ENCODE peak calls at places on chromosomes 11 and 22, in seven cellular contexts. One of them, this sample, is unnamed.

GRCh38 chr11:1674194-1674878 is 22.7 kb upstream of the KRTAP5-6 start:
- DNase-seq in WTC11: no peak
- DNase-seq in psoas muscle: no peak
- DNase-seq in Calu3: no peak
- DNase-seq in cardiac muscle cell: no peak
- DNase-seq in fibroblast of mammary gland: no peak
- DNase-seq in heart left ventricle: no peak
- DNase-seq in this sample: no peak

GRCh38 chr22:22408731-22409696 is 99.5 kb downstream of the ZNF280B start:
- DNase-seq in WTC11: peak
- DNase-seq in psoas muscle: no peak
- DNase-seq in Calu3: peak
- DNase-seq in cardiac muscle cell: peak
- DNase-seq in fibroblast of mammary gland: peak
- DNase-seq in heart left ventricle: no peak
- DNase-seq in this sample: no peak

GRCh38 chr11:59201376-59201775 is 11.4 kb downstream of the MPEG1 start:
- DNase-seq in WTC11: peak
- DNase-seq in psoas muscle: no peak
- DNase-seq in Calu3: no peak
- DNase-seq in cardiac muscle cell: no peak
- DNase-seq in fibroblast of mammary gland: no peak
- DNase-seq in heart left ventricle: no peak
- DNase-seq in this sample: no peak

GRCh38 chr11:32072872-32073661 is 17.8 kb upstream of the RCN1 start:
- DNase-seq in WTC11: peak
- DNase-seq in psoas muscle: no peak
- DNase-seq in Calu3: no peak
- DNase-seq in cardiac muscle cell: no peak
- DNase-seq in fibroblast of mammary gland: peak
- DNase-seq in heart left ventricle: no peak
- DNase-seq in this sample: no peak

GRCh38 chr11:8760896-8761295 is 78.3 kb downstream of the RPL27A start:
- DNase-seq in WTC11: no peak
- DNase-seq in psoas muscle: no peak
- DNase-seq in Calu3: no peak
- DNase-seq in cardiac muscle cell: peak
- DNase-seq in fibroblast of mammary gland: no peak
- DNase-seq in heart left ventricle: no peak
- DNase-seq in this sample: no peak

GRCh38 chr11:95641506-95641905 is 148.1 kb downstream of the FAM76B start:
- DNase-seq in WTC11: no peak
- DNase-seq in psoas muscle: no peak
- DNase-seq in Calu3: no peak
- DNase-seq in cardiac muscle cell: no peak
- DNase-seq in fibroblast of mammary gland: peak
- DNase-seq in heart left ventricle: no peak
- DNase-seq in this sample: no peak

GRCh38 chr22:38738475-38739070 is 17.2 kb downstream of the SUN2 start:
- DNase-seq in WTC11: no peak
- DNase-seq in psoas muscle: peak
- DNase-seq in Calu3: no peak
- DNase-seq in cardiac muscle cell: no peak
- DNase-seq in fibroblast of mammary gland: no peak
- DNase-seq in heart left ventricle: no peak
- DNase-seq in this sample: no peak

GRCh38 chr11:132228756-132229325 is 858.4 kb downstream of the NTM start:
- DNase-seq in WTC11: no peak
- DNase-seq in psoas muscle: no peak
- DNase-seq in Calu3: no peak
- DNase-seq in cardiac muscle cell: no peak
- DNase-seq in fibroblast of mammary gland: no peak
- DNase-seq in heart left ventricle: no peak
- DNase-seq in this sample: no peak

GRCh38 chr11:128607819-128608218 is 20.5 kb upstream of the ETS1 start:
- DNase-seq in WTC11: no peak
- DNase-seq in psoas muscle: no peak
- DNase-seq in Calu3: no peak
- DNase-seq in cardiac muscle cell: no peak
- DNase-seq in fibroblast of mammary gland: no peak
- DNase-seq in heart left ventricle: no peak
- DNase-seq in this sample: no peak

GRCh38 chr11:76683496-76684095 is 13.0 kb upstream of the LRRC32 start:
- DNase-seq in WTC11: no peak
- DNase-seq in psoas muscle: no peak
- DNase-seq in Calu3: no peak
- DNase-seq in cardiac muscle cell: no peak
- DNase-seq in fibroblast of mammary gland: no peak
- DNase-seq in heart left ventricle: no peak
- DNase-seq in this sample: no peak

GRCh38 chr22:20607157-20607907 is 99.9 kb downstream of the MED15 start:
- DNase-seq in WTC11: no peak
- DNase-seq in psoas muscle: no peak
- DNase-seq in Calu3: no peak
- DNase-seq in cardiac muscle cell: no peak
- DNase-seq in fibroblast of mammary gland: no peak
- DNase-seq in heart left ventricle: no peak
- DNase-seq in this sample: no peak

GRCh38 chr11:78798567-78799170 is 224.0 kb upstream of the NARS2 start:
- DNase-seq in WTC11: peak
- DNase-seq in psoas muscle: peak
- DNase-seq in Calu3: peak
- DNase-seq in cardiac muscle cell: peak
- DNase-seq in fibroblast of mammary gland: peak
- DNase-seq in heart left ventricle: peak
- DNase-seq in this sample: no peak

DNA sequence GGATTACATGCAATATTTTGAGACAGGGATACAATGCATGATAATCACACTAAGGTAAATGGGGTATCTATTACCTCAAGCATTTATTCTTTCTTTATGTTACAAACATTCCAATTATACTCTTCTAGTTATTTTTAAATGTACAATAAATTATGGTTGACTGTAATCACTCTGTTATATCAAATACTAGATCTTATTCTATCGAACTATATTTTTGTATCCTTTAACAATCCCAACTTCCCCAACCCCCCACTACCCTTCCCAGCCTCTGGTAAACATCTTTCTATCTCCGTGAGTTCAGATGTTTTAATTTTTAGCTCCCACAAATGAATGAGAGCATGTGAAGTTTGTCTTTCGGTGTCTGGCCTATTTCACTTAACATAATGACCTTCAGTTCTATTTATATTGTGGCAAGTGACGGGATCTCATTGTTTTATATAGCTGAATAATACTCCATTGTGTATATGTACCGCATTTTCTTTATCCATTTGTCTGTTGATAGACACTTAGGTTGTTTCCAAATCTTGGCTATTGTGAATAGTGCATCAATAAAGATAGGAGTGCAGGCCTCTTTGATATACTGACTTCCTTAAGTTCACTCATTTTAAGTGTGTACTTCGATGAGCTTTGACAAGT is 40.5 kb downstream of the ARHGEF12 start:
- DNase-seq in WTC11: no peak
- DNase-seq in psoas muscle: no peak
- DNase-seq in Calu3: no peak
- DNase-seq in cardiac muscle cell: no peak
- DNase-seq in fibroblast of mammary gland: no peak
- DNase-seq in heart left ventricle: no peak
- DNase-seq in this sample: no peak
- TF ChIP-seq CTCF in WTC11: no peak
- TF ChIP-seq CTCF in psoas muscle: no peak
- TF ChIP-seq CTCF in Calu3: no peak
- TF ChIP-seq CTCF in cardiac muscle cell: no peak
- TF ChIP-seq CTCF in fibroblast of mammary gland: no peak
- TF ChIP-seq CTCF in heart left ventricle: no peak
- TF ChIP-seq CTCF in this sample: no peak

GRCh38 chr22:26016916-26017315 is 152.3 kb upstream of the SEZ6L start:
- DNase-seq in WTC11: no peak
- DNase-seq in psoas muscle: no peak
- DNase-seq in Calu3: no peak
- DNase-seq in cardiac muscle cell: no peak
- DNase-seq in fibroblast of mammary gland: no peak
- DNase-seq in heart left ventricle: no peak
- DNase-seq in this sample: no peak

GRCh38 chr22:26021516-26021915 is 147.7 kb upstream of the SEZ6L start:
- DNase-seq in WTC11: no peak
- DNase-seq in psoas muscle: no peak
- DNase-seq in Calu3: no peak
- DNase-seq in cardiac muscle cell: no peak
- DNase-seq in fibroblast of mammary gland: no peak
- DNase-seq in heart left ventricle: no peak
- DNase-seq in this sample: no peak

GRCh38 chr22:26023104-26023775 is 146.0 kb upstream of the SEZ6L start:
- DNase-seq in WTC11: peak
- DNase-seq in psoas muscle: no peak
- DNase-seq in Calu3: no peak
- DNase-seq in cardiac muscle cell: no peak
- DNase-seq in fibroblast of mammary gland: no peak
- DNase-seq in heart left ventricle: no peak
- DNase-seq in this sample: no peak

GRCh38 chr22:26017932-26018331 is 151.3 kb upstream of the SEZ6L start:
- DNase-seq in WTC11: no peak
- DNase-seq in psoas muscle: no peak
- DNase-seq in Calu3: no peak
- DNase-seq in cardiac muscle cell: no peak
- DNase-seq in fibroblast of mammary gland: no peak
- DNase-seq in heart left ventricle: no peak
- DNase-seq in this sample: no peak
- TF ChIP-seq CTCF in WTC11: no peak
- TF ChIP-seq CTCF in psoas muscle: no peak
- TF ChIP-seq CTCF in Calu3: no peak
- TF ChIP-seq CTCF in cardiac muscle cell: no peak
- TF ChIP-seq CTCF in fibroblast of mammary gland: no peak
- TF ChIP-seq CTCF in heart left ventricle: no peak
- TF ChIP-seq CTCF in this sample: no peak

GRCh38 chr11:114132427-114132826 is 72.9 kb downstream of the ZBTB16 start:
- DNase-seq in WTC11: no peak
- DNase-seq in psoas muscle: no peak
- DNase-seq in Calu3: no peak
- DNase-seq in cardiac muscle cell: peak
- DNase-seq in fibroblast of mammary gland: peak
- DNase-seq in heart left ventricle: no peak
- DNase-seq in this sample: no peak
- TF ChIP-seq CTCF in WTC11: no peak
- TF ChIP-seq CTCF in psoas muscle: no peak
- TF ChIP-seq CTCF in Calu3: no peak
- TF ChIP-seq CTCF in cardiac muscle cell: no peak
- TF ChIP-seq CTCF in fibroblast of mammary gland: no peak
- TF ChIP-seq CTCF in heart left ventricle: no peak
- TF ChIP-seq CTCF in this sample: no peak

DNA sequence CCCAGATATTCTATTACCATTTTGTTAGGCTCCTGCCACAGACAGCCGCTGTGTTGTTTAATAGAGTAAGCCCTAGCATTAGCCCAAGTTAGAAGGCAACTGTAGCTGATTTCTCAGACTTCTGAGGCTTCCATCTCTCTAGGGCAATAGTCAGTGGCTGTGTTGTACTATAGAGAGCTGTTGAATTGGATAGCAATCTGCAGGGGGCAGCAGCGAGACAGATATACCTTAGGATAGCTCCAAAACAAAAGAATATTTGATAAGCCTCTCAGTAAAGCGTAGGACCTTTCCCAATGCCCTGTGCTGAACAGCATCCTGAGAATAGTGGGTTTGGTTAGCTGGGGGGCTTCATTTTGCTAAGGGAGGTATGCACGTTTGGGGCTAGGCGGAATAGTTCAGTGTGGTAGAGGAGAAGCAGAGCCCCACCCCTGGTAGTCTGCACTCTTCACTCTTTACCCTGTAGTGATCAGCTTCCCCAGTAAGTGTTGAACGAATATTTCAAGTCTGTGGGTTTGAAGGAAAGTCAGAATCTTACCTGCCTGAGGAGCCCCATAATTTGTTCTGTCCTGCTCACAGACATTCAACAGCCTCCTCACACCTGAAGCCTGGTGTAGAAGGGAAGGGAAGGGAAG is 515.1 kb downstream of the INSC start:
- DNase-seq in WTC11: peak
- DNase-seq in psoas muscle: no peak
- DNase-seq in Calu3: peak
- DNase-seq in cardiac muscle cell: peak
- DNase-seq in fibroblast of mammary gland: no peak
- DNase-seq in heart left ventricle: no peak
- DNase-seq in this sample: no peak
- TF ChIP-seq CTCF in WTC11: peak
- TF ChIP-seq CTCF in psoas muscle: peak
- TF ChIP-seq CTCF in Calu3: no peak
- TF ChIP-seq CTCF in cardiac muscle cell: peak
- TF ChIP-seq CTCF in fibroblast of mammary gland: no peak
- TF ChIP-seq CTCF in heart left ventricle: peak
- TF ChIP-seq CTCF in this sample: no peak

This sample was measured in activated B cell treated with CpG ODN at 0.5 μM for 24 hours.